ENCODE peak calls at places on chromosomes 16 and 17, in nine cellular contexts. G is ovary, Q is esophagus squamous epithelium, W is heart left ventricle, C is HCT116, P is A549, Y is right lobe of liver, U is tibial nerve, I is Peyer's patch. K is an unnamed sample.

GRCh38 chr16:56227936-56228335 is 36.6 kb downstream of the GNAO1 start:
- DNase-seq in G (no peak), Q (no peak), W (no peak), C (no peak), P (no peak), Y (no peak), U (no peak), I (no peak), K (no peak)

GRCh38 chr17:15507001-15507400 is 39.6 kb upstream of the CDRT4 start:
- DNase-seq in G (no peak), Q (no peak), W (no peak), C (no peak), P (no peak), Y (no peak), U (no peak), I (no peak), K (no peak)

GRCh38 chr16:6966925-6967324 is 365.7 kb upstream of the RBFOX1 start:
- DNase-seq in G (no peak), Q (no peak), W (no peak), C (no peak), P (no peak), Y (no peak), U (no peak), I (no peak), K (no peak)

GRCh38 chr17:75475851-75476250 is 19.4 kb downstream of the TMEM94 start:
- DNase-seq in G (peak; percentile 59), Q (no peak), W (peak; percentile 84), C (no peak), P (no peak), Y (no peak), U (no peak), I (no peak), K (no peak)

GRCh38 chr17:13030459-13031305 is 12.9 kb upstream of the ELAC2 start:
- DNase-seq in G (no peak), Q (no peak), W (no peak), C (no peak), P (peak; percentile 49), Y (no peak), U (peak; percentile 77), I (peak; percentile 72), K (peak; percentile 15)

GRCh38 chr17:60224064-60224463 is 74.3 kb downstream of the CA4 start:
- DNase-seq in G (no peak), Q (no peak), W (no peak), C (no peak), P (no peak), Y (no peak), U (no peak), I (no peak), K (no peak)

GRCh38 chr17:27586203-27586701 is 44.7 kb upstream of the LGALS9 start:
- DNase-seq in G (no peak), Q (no peak), W (no peak), C (no peak), P (no peak), Y (no peak), U (no peak), I (no peak), K (no peak)

GRCh38 chr17:48335858-48336500 is 94.0 kb downstream of the SKAP1 start:
- DNase-seq in G (no peak), Q (no peak), W (no peak), C (peak; percentile 78), P (peak; percentile 35), Y (no peak), U (no peak), I (no peak), K (no peak)

GRCh38 chr16:2468725-2469398 is 2.2 kb upstream of the NTN3 start:
- DNase-seq in G (no peak), Q (no peak), W (no peak), C (no peak), P (peak; percentile 44), Y (peak; percentile 53), U (no peak), I (peak; percentile 62), K (peak; percentile 33)

GRCh38 chr16:50683689-50684374 is 2.7 kb upstream of the SNX20 start:
- DNase-seq in G (no peak), Q (no peak), W (no peak), C (no peak), P (no peak), Y (no peak), U (no peak), I (peak; percentile 83), K (no peak)

GRCh38 chr17:2688351-2689342 is 22.9 kb downstream of the CLUH start:
- DNase-seq in G (no peak), Q (no peak), W (peak; percentile 16), C (no peak), P (no peak), Y (peak; percentile 31), U (no peak), I (peak; percentile 53), K (peak; percentile 50)

GRCh38 chr17:9226130-9226793 is 205.0 kb downstream of the NTN1 start:
- DNase-seq in G (no peak), Q (no peak), W (no peak), C (no peak), P (no peak), Y (peak; percentile 1), U (no peak), I (no peak), K (no peak)

DNA sequence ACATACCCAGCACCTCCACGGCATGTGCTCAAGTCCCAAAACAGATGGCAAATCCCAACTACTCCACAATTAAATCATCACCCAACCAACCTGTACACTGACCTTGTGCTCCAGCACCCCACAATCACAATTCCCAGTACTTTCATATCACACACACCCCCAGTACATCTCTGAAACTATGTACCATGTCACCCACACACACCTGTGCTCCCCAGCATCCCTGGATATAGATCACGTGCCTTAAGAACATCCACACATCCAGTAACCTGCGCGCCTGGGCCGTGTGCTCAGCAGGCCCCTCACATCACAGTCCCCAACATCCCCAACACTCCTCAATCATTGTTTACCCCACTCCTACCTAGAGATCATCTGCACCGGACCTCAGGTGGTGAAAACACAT is 2.1 kb downstream of the NLGN2 start:
- DNase-seq in G (no peak), Q (no peak), W (no peak), C (no peak), P (no peak), Y (no peak), U (no peak), I (no peak), K (no peak)
- TF ChIP-seq POLR2A in G (no peak), Q (no peak), W (no peak), C (no peak), P (no peak), Y (no peak), U (no peak), I (no peak), K (no peak)

GRCh38 chr16:77785365-77785764 is 3.0 kb upstream of the VAT1L start:
- DNase-seq in G (no peak), Q (no peak), W (no peak), C (no peak), P (no peak), Y (no peak), U (no peak), I (no peak), K (no peak)
- TF ChIP-seq CTCF in G (no peak), Q (no peak), W (no peak), C (no peak), P (no peak), Y (no peak), U (no peak), I (no peak), K (no peak)

GRCh38 chr17:42684929-42685556 is 2.7 kb downstream of the CNTNAP1 start:
- DNase-seq in G (no peak), Q (no peak), W (no peak), C (no peak), P (no peak), Y (no peak), U (no peak), I (no peak), K (no peak)

GRCh38 chr17:42681976-42682375 is 333 bp upstream of the CCR10 start:
- DNase-seq in G (no peak), Q (no peak), W (no peak), C (no peak), P (no peak), Y (no peak), U (no peak), I (no peak), K (no peak)

GRCh38 chr17:42682400-42683384 is at the start of gene CNTNAP1:
- DNase-seq in G (peak; percentile 78), Q (no peak), W (peak; percentile 68), C (no peak), P (peak; percentile 77), Y (peak; percentile 61), U (no peak), I (no peak), K (no peak)

GRCh38 chr17:42684033-42684625 is 1.8 kb downstream of the CNTNAP1 start:
- DNase-seq in G (no peak), Q (no peak), W (no peak), C (no peak), P (no peak), Y (no peak), U (no peak), I (no peak), K (no peak)

DNA sequence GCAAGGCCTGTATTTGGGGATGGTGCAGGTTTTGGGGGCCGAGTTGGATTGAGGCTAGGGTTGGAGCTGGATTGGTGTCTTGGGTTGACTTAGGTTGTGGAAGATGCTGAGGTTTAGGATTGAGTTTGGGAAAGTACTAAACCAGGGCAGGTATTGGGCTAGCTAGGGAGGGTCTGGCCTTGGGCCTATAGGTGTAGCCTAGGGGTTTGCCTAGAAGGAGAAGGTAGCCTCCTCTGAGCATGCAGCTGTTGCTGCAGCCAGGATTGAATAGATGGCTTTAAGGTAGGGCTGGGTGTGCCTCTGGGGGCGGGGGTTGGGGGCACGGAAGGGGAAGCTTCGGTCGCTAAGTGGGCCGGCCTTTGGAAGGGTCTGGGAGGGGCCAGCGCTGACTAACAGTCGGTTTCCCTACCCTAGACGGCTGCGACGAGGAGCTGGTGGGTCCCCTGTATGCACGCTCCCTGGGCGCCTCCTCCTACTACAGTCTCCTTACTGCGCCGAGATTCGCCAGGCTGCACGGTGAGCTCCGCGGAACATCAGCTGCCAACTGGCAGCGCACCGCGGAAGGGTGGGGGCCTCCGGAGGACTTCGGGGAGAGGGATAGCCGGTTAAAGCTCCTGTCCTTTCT is 1.2 kb downstream of the CNTNAP1 start:
- DNase-seq in G (no peak), Q (no peak), W (peak; percentile 35), C (no peak), P (no peak), Y (no peak), U (no peak), I (no peak), K (no peak)
- H3K27ac ChIP-seq in G (no peak overlapping the region), Q (peak overlapping the region; percentile 50), W (no peak overlapping the region), C (no peak overlapping the region), P (peak overlapping the region; percentile 80), Y (no peak overlapping the region), U (peak overlapping the region; percentile 82), I (no peak overlapping the region), K (peak overlapping the region; percentile 38)

DNA sequence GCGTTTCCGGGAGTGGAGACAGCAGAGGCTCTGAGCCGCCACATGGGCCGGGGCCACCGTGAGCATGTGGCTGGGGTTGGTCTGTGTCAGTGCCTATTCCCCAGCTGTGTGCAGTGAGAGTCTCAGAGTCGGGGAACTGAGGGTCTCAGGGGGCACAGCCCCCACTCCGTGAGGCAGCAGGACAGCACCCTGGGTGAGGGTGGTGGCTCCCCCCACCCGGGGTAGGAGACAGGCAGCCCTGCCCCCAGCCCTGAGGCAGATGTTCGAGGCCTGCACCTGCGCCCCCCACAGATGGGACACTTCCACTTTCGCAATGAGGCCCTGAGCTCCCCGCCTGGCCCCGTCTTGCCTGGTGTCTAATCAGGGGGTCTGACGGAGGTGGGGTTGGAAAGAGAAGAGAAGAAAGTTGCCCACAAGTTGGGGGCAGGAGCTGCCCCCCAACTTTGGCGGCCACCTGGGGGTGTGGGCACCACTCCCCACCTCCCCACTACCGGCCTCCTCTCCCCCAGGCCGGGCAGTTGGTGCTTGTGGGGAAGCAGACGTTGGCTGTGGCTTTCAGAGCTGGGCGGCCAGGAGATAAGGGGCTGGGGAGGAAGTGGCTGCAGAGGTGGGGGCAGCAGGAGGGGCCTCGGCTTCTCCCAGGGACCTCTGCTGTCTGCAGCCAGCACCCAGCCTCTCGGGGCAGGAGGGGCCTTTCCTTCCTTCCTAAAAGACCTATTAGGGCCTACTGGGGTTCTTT is 1.8 kb upstream of the CBFA2T3 start:
- DNase-seq in G (no peak), Q (no peak), W (no peak), C (no peak), P (no peak), Y (no peak), U (no peak), I (peak; percentile 86), K (no peak)
- TF ChIP-seq POLR2A in G (no peak), Q (no peak), W (no peak), C (no peak), P (no peak), Y (no peak), U (no peak), I (no peak), K (no peak)

K was measured in body of pancreas.